ENCODE peak calls at places on chromosomes 13 and 19, in eight cellular contexts. O is A549, Z is SK-N-SH, L is stomach, B is ovary, T is tibial nerve, S is upper lobe of left lung, U is transverse colon. I is an unnamed sample.

GRCh38 chr19:40246292-40247073 is 20.0 kb upstream of the CCNP start:
- DNase-seq in O (no peak), U (no peak), T (no peak), S (no peak), Z (peak; percentile 54), L (no peak), B (no peak), I (no peak)

GRCh38 chr13:101915333-101915732 is 462.9 kb downstream of the ITGBL1 start:
- DNase-seq in L (no peak), B (no peak), U (no peak), Z (peak; percentile 45), O (no peak), T (no peak), S (no peak), I (no peak)

GRCh38 chr19:10205636-10206035 is 10.9 kb upstream of the DNMT1 start:
- DNase-seq in Z (no peak), O (no peak), U (no peak), S (no peak), T (no peak), L (no peak), B (no peak), I (no peak)

GRCh38 chr13:21043898-21044297 is 17.5 kb downstream of the LATS2 start:
- DNase-seq in T (no peak), O (no peak), Z (no peak), U (no peak), L (no peak), S (no peak), B (no peak), I (no peak)

GRCh38 chr13:113110048-113110851 is 4.7 kb downstream of the F7 start:
- DNase-seq in U (no peak), T (no peak), B (no peak), O (no peak), Z (peak; percentile 75), L (no peak), S (no peak), I (peak; percentile 46)

GRCh38 chr13:30355405-30355741 is 48.0 kb upstream of the KATNAL1 start:
- DNase-seq in Z (peak; percentile 51), O (no peak), B (no peak), S (peak; percentile 54), T (no peak), L (peak; percentile 45), U (no peak), I (no peak)

GRCh38 chr13:44523176-44524017 is 52.7 kb downstream of the TSC22D1 start:
- DNase-seq in T (no peak), U (no peak), O (peak; percentile 61), B (no peak), Z (no peak), S (no peak), L (no peak), I (no peak)

GRCh38 chr19:4326215-4326836 is 12.3 kb downstream of the STAP2 start:
- DNase-seq in O (no peak), T (no peak), S (no peak), U (no peak), L (no peak), Z (peak; percentile 10), B (no peak), I (no peak)

GRCh38 chr13:49499889-49500660 is 4.3 kb downstream of the PHF11 start:
- DNase-seq in Z (no peak), L (no peak), B (no peak), T (no peak), O (no peak), U (no peak), S (no peak), I (no peak)

GRCh38 chr19:5665781-5666513 is 14.4 kb downstream of the MICOS13 start:
- DNase-seq in T (no peak), B (no peak), S (no peak), U (no peak), O (peak; percentile 68), Z (no peak), L (no peak), I (no peak)

GRCh38 chr13:27954406-27954851 is 14.7 kb downstream of the CDX2 start:
- DNase-seq in S (no peak), O (peak; percentile 68), T (no peak), B (no peak), Z (peak; percentile 34), L (peak; percentile 49), U (peak; percentile 53), I (no peak)

GRCh38 chr19:1929051-1929742 is 11.8 kb upstream of the CSNK1G2 start:
- DNase-seq in S (peak; percentile 89), L (peak; percentile 88), Z (peak; percentile 93), U (peak; percentile 88), T (peak; percentile 73), B (peak; percentile 79), O (peak; percentile 67), I (peak; percentile 89)

GRCh38 chr13:28099396-28100148 is 804 bp downstream of the FLT3 start:
- DNase-seq in U (no peak), L (no peak), B (no peak), Z (no peak), O (no peak), T (no peak), S (no peak), I (no peak)

GRCh38 chr19:8445488-8446001 is 770 bp downstream of the HNRNPM start:
- DNase-seq in L (peak; percentile 67), U (peak; percentile 61), O (no peak), B (peak; percentile 60), Z (peak; percentile 76), T (peak; percentile 30), S (peak; percentile 70), I (peak; percentile 76)

GRCh38 chr13:73001971-73002370 is 56.8 kb upstream of the KLF5 start:
- DNase-seq in O (no peak), B (no peak), L (no peak), T (no peak), Z (no peak), S (no peak), U (no peak), I (no peak)

GRCh38 chr13:49690133-49690989 is 925 bp downstream of the EBPL start:
- DNase-seq in S (no peak), O (peak; percentile 39), U (peak; percentile 31), Z (peak; percentile 62), T (peak; percentile 21), B (no peak), L (peak; percentile 35), I (no peak)

GRCh38 chr19:38642176-38642575 is 5.3 kb upstream of the ACTN4 start:
- DNase-seq in T (no peak), Z (no peak), L (no peak), B (no peak), O (no peak), S (no peak), U (no peak), I (no peak)

GRCh38 chr13:32636711-32637110 is 50.5 kb downstream of the PDS5B start:
- DNase-seq in O (no peak), Z (no peak), S (no peak), U (no peak), B (no peak), L (no peak), T (no peak), I (no peak)

GRCh38 chr13:98688373-98688772 is 64.1 kb downstream of the SLC15A1 start:
- DNase-seq in O (no peak), T (no peak), U (no peak), L (no peak), B (no peak), S (no peak), Z (no peak), I (no peak)
- TF ChIP-seq CTCF in O (no peak), T (no peak), U (no peak), L (no peak), B (no peak), S (no peak), Z (no peak), I (no peak)

DNA sequence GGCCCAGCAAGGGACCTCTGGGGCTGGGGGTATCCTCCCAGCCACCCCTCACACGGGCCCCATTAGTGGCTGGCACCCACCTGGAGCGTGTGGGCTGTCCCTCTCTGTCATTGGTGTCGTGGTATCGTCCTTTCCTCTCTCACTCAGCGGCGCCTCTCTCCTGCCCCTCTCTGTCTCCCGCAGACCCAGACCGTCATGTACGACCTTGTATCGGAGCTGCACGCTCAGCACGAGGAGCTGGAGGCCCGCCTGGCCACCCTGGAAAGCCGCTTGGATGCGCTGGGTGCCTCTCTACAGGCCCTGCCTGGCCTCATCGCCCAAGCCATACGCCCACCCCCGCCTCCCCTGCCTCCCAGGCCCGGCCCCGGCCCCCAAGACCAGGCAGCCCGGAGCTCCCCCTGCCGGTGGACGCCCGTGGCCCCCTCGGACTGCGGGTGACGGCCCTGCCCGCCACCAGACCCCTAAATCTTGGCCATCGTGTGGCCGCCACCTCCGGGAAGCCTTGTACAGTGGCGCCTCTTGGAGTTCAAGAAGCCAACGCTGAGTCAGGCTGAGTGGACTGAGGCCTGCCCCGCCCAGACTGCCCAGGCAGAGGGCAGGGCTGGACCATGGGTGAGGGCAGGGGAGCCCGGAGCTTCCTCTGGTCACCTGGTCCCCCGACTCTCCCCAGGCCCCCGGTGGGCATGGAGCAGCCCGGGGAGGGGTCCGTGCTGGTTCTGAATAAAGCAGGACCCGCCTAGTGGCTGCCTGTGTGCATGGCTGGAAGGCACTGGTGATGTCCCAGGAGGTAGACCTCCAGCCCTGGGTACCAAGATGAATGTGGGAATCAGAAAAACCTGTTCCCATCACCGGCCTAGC is 9.8 kb upstream of the ARRDC2 start:
- DNase-seq in B (no peak), O (peak; percentile 86), S (peak; percentile 52), T (no peak), U (peak; percentile 58), Z (no peak), L (peak; percentile 61), I (no peak)
- H3K27ac ChIP-seq in B (no peak overlapping the region), O (peak overlapping the region; percentile 90), S (peak overlapping the region; percentile 36), T (peak overlapping the region; percentile 36), U (no peak overlapping the region), Z (no peak overlapping the region), L (peak overlapping the region; percentile 8), I (no peak overlapping the region)

GRCh38 chr13:99655351-99656091 is 154.2 kb downstream of the TM9SF2 start:
- DNase-seq in B (no peak), O (peak; percentile 96), S (no peak), L (no peak), U (no peak), T (no peak), Z (no peak), I (no peak)
- TF ChIP-seq EP300 in B (no peak), O (no peak), S (no peak), L (no peak), U (no peak), T (no peak), Z (no peak), I (no peak)

DNA sequence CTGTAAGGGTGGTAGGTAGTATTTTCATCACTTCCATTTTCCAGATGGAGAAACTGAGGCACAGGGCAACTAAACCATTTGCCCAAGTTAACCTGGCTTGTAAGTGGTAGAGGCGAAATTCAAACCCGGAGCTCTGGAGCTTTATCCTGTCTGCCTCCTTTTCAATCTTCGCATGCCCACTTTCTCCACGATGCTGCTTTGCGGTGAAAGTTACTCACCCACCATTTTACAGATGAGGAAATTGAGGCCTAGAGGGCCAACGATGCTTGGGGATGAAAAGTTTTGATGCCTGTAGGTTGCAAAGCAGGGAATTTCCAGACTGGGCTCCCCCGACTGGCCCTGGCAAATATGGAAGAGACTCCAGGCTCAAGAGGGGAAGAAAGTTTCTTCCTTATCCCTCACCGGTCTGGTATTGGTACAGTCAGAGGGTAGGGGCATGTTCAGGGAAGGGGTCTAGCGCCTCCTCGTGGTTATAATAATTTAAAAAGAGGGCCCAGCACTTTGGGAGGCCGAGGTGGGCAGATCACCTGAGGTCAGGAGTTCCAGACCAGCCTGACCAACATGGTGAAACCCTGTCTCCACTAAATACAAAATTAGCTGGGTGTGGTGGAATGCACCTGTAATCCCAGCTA is 1.9 kb upstream of the SH2D3A start:
- DNase-seq in Z (peak; percentile 58), S (no peak), O (peak; percentile 46), T (no peak), U (no peak), L (no peak), B (no peak), I (no peak)
- TF ChIP-seq CTCF in Z (peak; percentile 57), S (no peak), O (peak; percentile 26), T (no peak), U (peak; percentile 35), L (no peak), B (no peak), I (no peak)

GRCh38 chr13:48266967-48267639 is 34.1 kb downstream of the ITM2B start:
- DNase-seq in O (no peak), T (no peak), S (no peak), B (no peak), Z (no peak), L (no peak), U (no peak), I (no peak)
- H3K27ac ChIP-seq in O (no peak overlapping the region), T (no peak overlapping the region), S (no peak overlapping the region), B (no peak overlapping the region), Z (no peak overlapping the region), L (no peak overlapping the region), U (no peak overlapping the region), I (no peak overlapping the region)

I was measured in sigmoid colon.